ENCODE peak calls at places on chromosomes 5 and 9, in ten cellular contexts. S, I, X, P, U, B, Q, A, N and F are unnamed samples.

GRCh38 chr5:73394610-73395009 is 54.0 kb downstream of the FOXD1 start:
- DNase-seq in S (peak), Q (no peak), N (no peak), X (no peak), U (no peak), P (no peak), I (no peak), A (no peak), B (no peak), F (no peak)

GRCh38 chr5:103934303-103934702 is 371.7 kb upstream of the NUDT12 start:
- DNase-seq in S (no peak), X (no peak), Q (no peak), I (no peak), A (no peak), B (no peak), N (no peak), U (no peak), P (no peak), F (no peak)

GRCh38 chr5:170520319-170520718 is 16.5 kb downstream of the KCNIP1 start:
- DNase-seq in B (no peak), Q (no peak), U (no peak), I (no peak), A (no peak), N (no peak), X (no peak), S (no peak), P (no peak), F (no peak)

GRCh38 chr5:176553260-176554085 is 4.3 kb downstream of the CDHR2 start:
- DNase-seq in Q (peak), U (no peak), A (no peak), N (no peak), P (peak), X (no peak), I (no peak), B (no peak), S (no peak), F (peak)

GRCh38 chr5:16693879-16694278 is 77.1 kb upstream of the RETREG1 start:
- DNase-seq in Q (no peak), B (no peak), I (no peak), U (no peak), A (no peak), S (no peak), X (no peak), P (no peak), N (no peak), F (no peak)

GRCh38 chr9:72415163-72415562 is 50.2 kb upstream of the ZFAND5 start:
- DNase-seq in U (no peak), P (no peak), Q (no peak), N (no peak), S (no peak), X (no peak), I (no peak), B (peak), A (no peak), F (no peak)

GRCh38 chr9:126860077-126860756 is at the start of gene ZBTB34:
- DNase-seq in I (peak), U (peak), A (peak), P (peak), N (peak), S (no peak), B (peak), X (peak), Q (peak), F (peak)

GRCh38 chr9:14314424-14314928 is 535 bp upstream of the NFIB start:
- DNase-seq in Q (peak), S (peak), A (peak), U (peak), I (no peak), X (no peak), P (peak), N (peak), B (peak), F (peak)

GRCh38 chr5:140488914-140489313 is 58.5 kb upstream of the EIF4EBP3 start:
- DNase-seq in X (no peak), I (no peak), B (no peak), U (no peak), P (no peak), S (no peak), Q (no peak), A (no peak), N (no peak), F (no peak)

GRCh38 chr5:93924628-93925027 is 183.2 kb upstream of the POU5F2 start:
- DNase-seq in X (no peak), B (no peak), P (no peak), N (no peak), U (no peak), A (no peak), Q (no peak), S (no peak), I (no peak), F (no peak)

GRCh38 chr5:6158974-6159863 is 219.1 kb downstream of the MED10 start:
- DNase-seq in S (no peak), I (no peak), N (no peak), X (no peak), A (no peak), Q (no peak), U (no peak), B (no peak), P (no peak), F (no peak)

GRCh38 chr5:63760965-63761364 is 201.3 kb downstream of the HTR1A start:
- DNase-seq in S (no peak), I (no peak), N (no peak), A (no peak), Q (no peak), X (no peak), U (no peak), B (no peak), P (no peak), F (no peak)
- TF ChIP-seq CTCF in S (no peak), I (no peak), N (no peak), A (no peak), Q (no peak), X (no peak), U (no peak), B (no peak), P (no peak), F (no peak)

DNA sequence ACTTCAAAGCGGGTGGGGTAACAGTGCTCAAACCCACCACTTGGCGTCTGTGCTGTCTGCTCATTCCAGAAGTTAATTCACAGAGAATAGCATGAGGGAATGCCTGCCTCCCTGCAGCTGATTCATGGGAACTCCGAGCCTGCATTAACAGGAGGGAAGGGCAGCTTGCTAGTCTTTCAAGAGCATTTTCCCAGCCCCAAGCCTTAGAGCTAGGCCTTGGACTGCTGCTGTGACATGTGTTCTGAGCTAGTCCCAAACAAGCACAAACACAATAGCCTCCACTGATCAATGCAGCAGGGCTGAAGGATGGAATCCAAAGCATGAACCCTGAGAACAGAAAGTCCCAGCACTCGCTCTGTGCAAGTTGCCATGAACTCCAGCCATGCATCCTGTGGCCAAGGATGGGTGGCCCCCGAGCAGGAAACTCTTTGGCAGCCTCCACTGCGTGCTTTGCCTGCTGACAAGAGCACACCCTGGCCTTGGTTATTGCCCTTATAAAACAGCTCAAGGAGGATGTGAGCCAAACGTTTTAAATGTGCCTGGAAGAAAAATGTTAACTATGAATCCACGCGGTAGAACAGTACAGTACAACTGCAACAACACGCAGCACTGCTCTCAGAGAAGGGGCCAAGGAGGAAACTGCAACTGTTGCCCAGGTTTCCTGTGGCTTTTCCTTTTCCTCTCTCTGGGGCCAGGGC is 653.1 kb upstream of the KLF4 start:
- DNase-seq in N (no peak), P (peak), I (peak), Q (peak), X (no peak), B (no peak), U (peak), S (peak), A (peak), F (no peak)
- TF ChIP-seq CTCF in N (no peak), P (no peak), I (no peak), Q (peak), X (no peak), B (no peak), U (no peak), S (peak), A (no peak), F (no peak)

DNA sequence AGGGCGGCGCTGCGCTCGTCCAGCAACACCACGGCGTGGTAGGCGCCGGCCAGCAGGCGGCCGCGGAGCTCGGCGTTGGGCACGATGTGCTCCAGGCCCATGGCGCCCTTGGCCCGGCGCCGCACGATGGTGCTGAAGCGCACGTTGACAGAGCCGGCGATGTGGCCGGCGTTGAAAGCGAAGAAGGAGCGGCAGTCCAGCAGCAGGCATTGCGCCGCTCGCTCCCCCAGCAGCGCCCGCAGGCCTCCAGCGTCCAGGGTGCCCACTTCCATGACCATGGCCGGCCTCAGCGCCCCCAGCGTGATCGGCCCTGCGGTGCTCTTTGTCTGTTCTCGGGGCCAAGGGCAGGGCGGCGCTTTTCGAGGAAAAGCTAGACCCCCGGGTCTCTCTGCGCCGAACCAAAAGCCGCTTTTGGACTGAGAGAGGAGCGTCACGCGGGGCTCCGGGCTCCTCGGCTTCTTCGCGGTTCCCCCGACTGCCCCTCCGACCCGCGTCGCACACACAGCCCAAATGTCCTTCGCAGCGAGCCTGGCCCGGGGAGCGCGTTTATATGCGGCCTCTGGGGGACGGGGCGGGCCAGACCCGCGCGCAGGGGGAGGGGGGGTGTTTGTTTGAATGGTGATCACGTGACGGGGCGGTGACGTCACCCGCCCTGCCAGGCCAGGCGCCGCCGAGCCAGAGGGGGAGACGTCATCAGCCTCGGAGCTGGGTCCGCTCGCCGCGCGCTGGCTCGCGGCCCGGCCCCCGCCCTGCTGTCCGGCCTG is at the start of gene DUSP1:
- DNase-seq in P (peak), A (peak), I (peak), U (peak), X (peak), Q (peak), B (peak), S (peak), N (peak), F (peak)
- TF ChIP-seq CTCF in P (peak), A (peak), I (peak), U (peak), X (no peak), Q (peak), B (peak), S (no peak), N (peak), F (peak)

DNA sequence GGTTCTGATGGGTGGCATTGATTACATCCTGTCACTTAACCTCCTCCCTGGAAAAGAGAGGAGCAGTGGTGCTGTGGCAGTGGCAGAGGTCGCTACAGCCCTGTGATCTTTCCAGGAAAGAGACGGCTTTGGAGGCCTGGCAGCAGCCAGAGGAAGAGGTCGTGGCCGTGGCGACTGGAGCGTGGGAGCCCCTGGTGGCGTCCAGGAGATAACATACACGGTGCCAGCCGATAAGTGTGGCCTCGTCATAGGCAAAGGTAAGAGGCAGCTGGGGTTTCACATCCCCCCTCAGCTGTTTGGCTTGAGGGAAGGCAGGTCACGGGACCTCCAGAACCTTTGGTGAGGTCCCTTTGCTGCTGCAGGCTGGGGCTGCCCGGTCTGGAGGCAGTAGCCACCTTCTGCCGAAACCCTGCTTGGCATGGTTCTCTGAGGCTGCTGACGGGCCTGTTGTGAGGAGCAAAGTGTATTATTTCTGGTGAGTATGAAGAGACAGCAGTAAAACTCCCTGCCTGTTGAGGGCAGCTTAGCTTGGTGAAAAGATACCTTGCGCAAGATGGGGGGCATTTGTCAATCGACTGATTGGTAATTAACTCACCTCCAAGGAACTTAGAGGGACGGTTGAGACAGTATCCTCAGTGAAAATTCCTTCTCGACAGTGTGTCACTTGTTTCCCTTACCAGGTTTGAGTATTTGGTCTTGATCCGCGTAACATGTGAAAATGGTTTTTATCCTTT is 38.0 kb upstream of the PRDM12 start:
- DNase-seq in B (no peak), X (no peak), A (no peak), I (peak), P (no peak), S (no peak), N (peak), U (no peak), Q (no peak), F (no peak)
- TF ChIP-seq CTCF in B (no peak), X (no peak), A (no peak), I (peak), P (no peak), S (no peak), N (no peak), U (no peak), Q (no peak), F (no peak)

DNA sequence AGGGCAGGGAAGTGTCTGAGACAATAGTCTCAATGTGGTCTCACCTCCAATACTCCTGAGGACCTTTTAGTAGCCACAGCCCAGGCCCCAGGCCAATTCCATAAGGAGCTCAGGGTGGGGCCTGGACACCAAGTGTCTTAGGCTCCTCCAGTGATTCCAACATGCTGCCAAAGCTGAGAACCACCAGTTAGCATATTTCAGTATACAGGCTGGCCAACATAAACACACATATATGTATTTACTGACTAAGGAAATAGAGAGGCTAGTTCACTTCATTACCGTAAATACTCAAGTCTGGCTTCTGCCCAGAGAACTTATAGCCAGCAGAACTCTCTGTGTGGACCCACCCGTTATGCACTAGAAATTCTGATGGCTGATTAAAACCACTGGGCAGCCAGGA is 24.1 kb downstream of the S1PR3 start:
- DNase-seq in N (no peak), P (no peak), S (no peak), X (no peak), I (no peak), B (no peak), Q (no peak), A (no peak), U (no peak), F (no peak)
- TF ChIP-seq CTCF in N (no peak), P (no peak), S (no peak), X (no peak), I (no peak), B (no peak), Q (no peak), A (no peak), U (no peak), F (no peak)

GRCh38 chr5:147394273-147394672 is 115.6 kb downstream of the DPYSL3 start:
- DNase-seq in S (no peak), I (no peak), U (no peak), B (no peak), A (no peak), Q (no peak), X (no peak), N (no peak), P (no peak), F (no peak)
- TF ChIP-seq CTCF in S (no peak), I (no peak), U (no peak), B (no peak), A (no peak), Q (no peak), X (no peak), N (no peak), P (no peak), F (no peak)

GRCh38 chr9:136111190-136111589 is 7.5 kb downstream of the TMEM250 start:
- DNase-seq in B (no peak), P (no peak), A (no peak), Q (no peak), U (no peak), S (no peak), N (no peak), I (no peak), X (no peak), F (no peak)

GRCh38 chr9:136109351-136110081 is 9.2 kb downstream of the TMEM250 start:
- DNase-seq in S (peak), U (peak), B (peak), I (peak), Q (peak), A (peak), N (peak), X (peak), P (peak), F (peak)

GRCh38 chr9:136111910-136112309 is 6.8 kb downstream of the TMEM250 start:
- DNase-seq in X (no peak), U (no peak), B (no peak), A (no peak), Q (no peak), N (no peak), P (no peak), I (no peak), S (no peak), F (no peak)

GRCh38 chr9:136108648-136109266 is 9.9 kb downstream of the TMEM250 start:
- DNase-seq in I (no peak), A (no peak), B (no peak), U (no peak), Q (no peak), N (no peak), X (no peak), P (no peak), S (no peak), F (no peak)

DNA sequence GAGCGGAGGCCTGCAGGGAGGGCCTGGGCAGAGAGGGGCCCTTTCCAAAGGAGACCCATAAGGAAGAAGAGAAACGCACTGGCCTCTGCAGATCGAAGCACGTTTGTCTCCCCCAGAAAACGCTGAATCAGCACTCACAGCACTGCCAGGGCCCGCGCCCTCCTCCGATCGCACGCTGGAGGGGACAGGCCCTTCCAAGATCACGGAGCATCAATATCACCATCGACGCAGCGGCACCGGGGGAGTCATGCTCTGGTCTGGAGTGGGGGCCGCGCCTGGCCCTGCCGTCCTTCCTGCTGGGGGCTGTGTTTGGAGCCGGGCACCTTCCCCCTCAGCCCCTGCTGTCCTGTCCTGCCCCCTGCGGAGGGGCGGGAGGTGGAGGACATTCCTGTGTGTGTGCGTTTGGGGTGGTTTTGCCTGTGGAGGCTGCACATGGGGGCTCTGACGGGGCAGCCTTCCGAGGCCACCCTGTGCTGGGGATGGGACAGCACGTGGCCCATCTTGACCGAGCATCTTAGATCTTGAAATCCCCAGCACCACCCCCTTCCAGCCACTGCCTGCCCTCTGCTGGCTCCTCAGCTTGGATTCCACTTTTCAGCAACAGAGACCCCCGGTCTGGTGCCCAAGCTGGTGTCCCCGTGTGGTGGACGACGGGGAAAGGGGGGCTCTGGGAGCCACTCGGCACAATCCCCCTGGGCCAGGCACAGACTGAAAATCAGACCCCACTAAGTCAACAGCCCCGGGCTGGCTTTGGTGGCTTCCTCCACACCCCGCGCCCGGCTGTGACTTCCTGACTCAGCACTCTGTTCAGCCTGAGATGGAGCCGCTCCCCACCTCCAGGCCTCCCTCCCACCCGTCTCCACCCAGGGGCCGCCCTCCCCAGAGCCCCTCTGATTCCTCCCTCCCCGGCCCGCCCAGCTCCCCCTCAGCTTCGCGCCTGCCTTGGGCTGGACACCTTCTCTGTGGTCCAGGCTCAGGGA is 8.3 kb downstream of the TMEM250 start:
- DNase-seq in Q (no peak), X (peak), B (no peak), I (no peak), A (no peak), P (no peak), S (no peak), U (no peak), N (no peak), F (no peak)
- TF ChIP-seq CTCF in Q (no peak), X (no peak), B (no peak), I (peak), A (no peak), P (no peak), S (peak), U (no peak), N (no peak), F (no peak)

GRCh38 chr5:151005975-151006576 is 14.3 kb upstream of the GPX3 start:
- DNase-seq in P (peak), X (no peak), S (peak), Q (peak), N (no peak), A (peak), B (no peak), I (no peak), U (peak), F (no peak)

GRCh38 chr5:151008906-151009305 is 11.5 kb upstream of the GPX3 start:
- DNase-seq in S (no peak), U (no peak), Q (no peak), B (no peak), N (no peak), I (no peak), P (no peak), X (no peak), A (no peak), F (no peak)

GRCh38 chr5:151006704-151007334 is 13.6 kb upstream of the GPX3 start:
- DNase-seq in A (no peak), B (no peak), Q (no peak), X (no peak), S (no peak), P (peak), I (no peak), U (no peak), N (no peak), F (no peak)

GRCh38 chr5:151007430-151008123 is 12.8 kb upstream of the GPX3 start:
- DNase-seq in P (no peak), N (no peak), A (no peak), X (no peak), S (no peak), I (no peak), Q (no peak), B (no peak), U (no peak), F (no peak)

DNA sequence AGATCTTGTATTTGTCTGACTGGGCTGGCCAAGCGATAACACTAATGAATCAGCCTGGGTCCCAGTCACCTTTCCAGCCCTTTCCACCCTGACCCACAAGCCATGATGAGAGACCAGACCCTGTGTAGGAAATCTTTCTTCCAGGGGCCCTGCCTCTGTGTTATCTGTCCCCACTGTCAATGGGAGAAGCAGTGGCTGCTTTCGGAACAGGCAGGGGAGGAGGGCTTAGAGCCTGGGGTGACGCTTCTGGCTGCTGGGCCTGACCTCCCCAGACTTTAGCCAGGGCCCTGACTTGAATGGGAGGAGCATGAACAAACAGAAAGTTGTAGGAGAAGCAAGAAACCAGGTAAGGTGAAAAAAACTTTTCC is 12.3 kb upstream of the GPX3 start:
- DNase-seq in P (no peak), S (no peak), N (no peak), Q (no peak), I (no peak), B (no peak), A (no peak), U (no peak), X (no peak), F (no peak)
- TF ChIP-seq CTCF in P (no peak), S (no peak), N (no peak), Q (no peak), I (no peak), B (no peak), A (no peak), U (no peak), X (no peak), F (no peak)